ENCODE peak calls at places on chromosomes 12 and 14, in four cellular contexts. O is AG04449, R is choroid plexus epithelial cell, A is neural crest cell. D is an unnamed sample.

GRCh38 chr12:21065845-21066244 is 65.1 kb upstream of the SLCO1B1 start:
- DNase-seq in A (no peak), O (no peak), R (peak), D (peak)

GRCh38 chr12:108689314-108690190 is 41.8 kb downstream of the CORO1C start:
- DNase-seq in R (peak), A (peak), O (no peak), D (no peak)

GRCh38 chr12:116959845-116960514 is 49.2 kb downstream of the FBXW8 start:
- DNase-seq in A (no peak), R (no peak), O (no peak), D (no peak)

GRCh38 chr12:52082026-52082667 is 2.6 kb downstream of the SMIM41 start:
- DNase-seq in O (no peak), A (no peak), R (no peak), D (no peak)

GRCh38 chr12:132662901-132663755 is 24.0 kb downstream of the POLE start:
- DNase-seq in R (no peak), A (no peak), O (no peak), D (no peak)

GRCh38 chr14:35875296-35875695 is 49.2 kb downstream of the BRMS1L start:
- DNase-seq in R (peak), O (no peak), A (no peak), D (no peak)

GRCh38 chr12:130619378-130619970 is 96.6 kb downstream of the RIMBP2 start:
- DNase-seq in R (no peak), O (no peak), A (no peak), D (no peak)

GRCh38 chr14:97491697-97492096 is 694.5 kb downstream of the VRK1 start:
- DNase-seq in R (no peak), A (no peak), O (no peak), D (peak)

GRCh38 chr14:85824526-85824925 is 294.6 kb downstream of the FLRT2 start:
- DNase-seq in O (no peak), A (no peak), R (no peak), D (no peak)

GRCh38 chr14:80300351-80300750 is 89.0 kb upstream of the DIO2 start:
- DNase-seq in R (no peak), A (no peak), O (no peak), D (no peak)

GRCh38 chr14:71702799-71703198 is 229.4 kb upstream of the RGS6 start:
- DNase-seq in R (no peak), A (no peak), O (no peak), D (no peak)

GRCh38 chr12:45304514-45305178 is 88.8 kb downstream of the ANO6 start:
- DNase-seq in R (no peak), O (no peak), A (no peak), D (no peak)

GRCh38 chr12:109302358-109302757 is 6.7 kb downstream of the FOXN4 start:
- DNase-seq in R (peak), O (no peak), A (no peak), D (peak)

GRCh38 chr12:29164477-29165163 is 15.5 kb downstream of the FAR2 start:
- DNase-seq in O (peak), R (peak), A (no peak), D (peak)

GRCh38 chr12:130075497-130076076 is 86.7 kb upstream of the FZD10 start:
- DNase-seq in A (no peak), R (no peak), O (no peak), D (no peak)

GRCh38 chr12:126608607-126609175 is 1543.5 kb downstream of the AACS start:
- DNase-seq in R (peak), A (no peak), O (no peak), D (peak)

GRCh38 chr14:65813760-65814387 is 401.3 kb downstream of the FUT8 start:
- DNase-seq in R (no peak), A (no peak), O (no peak), D (no peak)

GRCh38 chr14:30621354-30621953 is 665 bp upstream of the SCFD1 start:
- DNase-seq in A (no peak), O (no peak), R (peak), D (no peak)

GRCh38 chr12:119036878-119037493 is 55.6 kb downstream of the SRRM4 start:
- DNase-seq in R (peak), O (no peak), A (peak), D (no peak)

GRCh38 chr12:122203301-122203967 is at the start of gene B3GNT4:
- DNase-seq in O (no peak), A (no peak), R (peak), D (peak)

GRCh38 chr12:117395766-117396165 is 34.3 kb upstream of the NOS1 start:
- DNase-seq in O (no peak), A (no peak), R (no peak), D (no peak)

GRCh38 chr14:66724996-66725395 is 217.0 kb downstream of the GPHN start:
- DNase-seq in A (no peak), R (no peak), O (no peak), D (no peak)

GRCh38 chr14:102941419-102942011 is 19.1 kb downstream of the AMN start:
- DNase-seq in O (no peak), R (no peak), A (no peak), D (no peak)

GRCh38 chr14:93946104-93946503 is 19.0 kb downstream of the FAM181A start:
- DNase-seq in O (no peak), R (peak), A (no peak), D (peak)

GRCh38 chr12:115710104-115710564 is 567.4 kb downstream of the MED13L start:
- DNase-seq in R (peak), O (no peak), A (no peak), D (peak)

DNA sequence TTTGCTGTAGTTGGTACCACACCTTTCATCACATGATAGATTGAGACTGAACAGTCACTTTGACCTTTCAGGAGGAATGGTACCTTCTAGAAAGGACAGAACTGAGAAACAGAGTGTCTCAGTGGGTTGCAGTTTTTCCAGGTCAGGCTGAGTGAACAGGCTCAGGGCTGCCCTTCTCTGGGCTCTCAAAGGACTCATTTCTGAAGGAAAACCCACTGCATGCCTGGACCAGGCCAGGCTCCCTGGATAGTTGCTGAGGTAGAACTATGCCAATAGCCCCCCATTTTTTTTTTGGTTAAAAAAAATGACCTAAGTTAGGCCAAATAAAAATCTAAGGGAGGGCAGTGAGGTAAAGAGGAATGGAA is 148.1 kb upstream of the EGLN3 start:
- DNase-seq in A (no peak), R (no peak), O (no peak), D (no peak)
- TF ChIP-seq CTCF in A (no peak), R (no peak), O (no peak), D (no peak)

GRCh38 chr12:34016361-34016760 is 5.9 kb upstream of the ALG10 start:
- DNase-seq in R (no peak), A (no peak), O (no peak), D (no peak)
- TF ChIP-seq CTCF in R (peak), A (no peak), O (no peak), D (no peak)

GRCh38 chr12:96061864-96062453 is 26.6 kb upstream of the LTA4H start:
- DNase-seq in A (peak), R (peak), O (peak), D (peak)

GRCh38 chr12:96061323-96061722 is 25.9 kb upstream of the LTA4H start:
- DNase-seq in O (no peak), R (no peak), A (no peak), D (no peak)

GRCh38 chr12:96064966-96065365 is 29.6 kb upstream of the LTA4H start:
- DNase-seq in R (no peak), O (no peak), A (no peak), D (no peak)

GRCh38 chr12:96064266-96064665 is 28.9 kb upstream of the LTA4H start:
- DNase-seq in O (no peak), R (no peak), A (no peak), D (no peak)

DNA sequence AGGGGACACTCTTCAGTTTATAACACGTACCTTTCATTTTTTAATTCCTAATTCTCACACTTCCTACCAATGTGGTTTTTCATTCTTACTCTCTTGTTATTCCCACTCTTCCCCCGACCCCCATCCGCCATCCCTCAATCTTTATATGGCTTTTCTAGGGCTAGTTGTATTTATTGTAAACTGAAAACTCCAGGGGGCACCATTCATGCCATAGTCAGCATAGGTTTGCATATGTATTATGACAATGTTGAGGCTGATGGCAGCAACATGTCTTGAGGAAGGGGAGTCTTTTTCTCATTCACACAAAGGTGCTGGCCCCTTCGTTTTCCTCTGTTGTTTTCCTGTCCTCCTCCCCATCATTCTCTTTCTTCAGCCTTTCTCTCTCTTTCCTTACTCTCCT is 27.7 kb upstream of the LTA4H start:
- DNase-seq in O (no peak), A (no peak), R (peak), D (peak)
- TF ChIP-seq CTCF in O (no peak), A (peak), R (peak), D (peak)

DNA sequence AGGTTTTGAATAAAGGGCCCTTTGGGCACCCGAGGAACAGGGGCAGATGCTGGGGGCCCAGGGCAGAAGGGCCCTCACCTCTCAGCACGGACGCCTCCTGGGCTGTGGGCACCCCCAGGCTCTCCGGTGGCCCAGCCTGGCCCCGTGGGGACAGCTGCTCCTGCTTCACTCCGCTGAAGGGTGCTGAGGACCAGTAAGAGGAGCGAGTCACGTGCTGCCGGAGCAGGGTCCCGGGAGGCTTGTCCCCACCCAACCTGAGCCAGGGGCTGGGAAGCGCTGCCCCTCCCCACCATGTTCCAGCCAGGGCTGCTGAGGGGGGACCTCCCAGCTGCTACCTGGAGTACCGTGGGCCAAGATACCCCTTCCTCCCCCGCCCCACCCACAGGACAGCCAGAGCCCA is 59.5 kb downstream of the RFLNA start:
- DNase-seq in R (no peak), O (no peak), A (no peak), D (no peak)
- TF ChIP-seq CTCF in R (no peak), O (no peak), A (no peak), D (no peak)

GRCh38 chr12:59650594-59651229 is 54.9 kb downstream of the SLC16A7 start:
- DNase-seq in A (no peak), O (no peak), R (peak), D (no peak)
- TF ChIP-seq CTCF in A (no peak), O (no peak), R (peak), D (no peak)

D was measured in MCF 10A.